ENCODE peak calls at places on chromosomes 1 and 21, in five cellular contexts. S is AG04450, T is heart right ventricle, E is tibial artery, W is IMR-90. P is an unnamed sample.
A peak's percentile ranks its signal among the peaks of the same experiment; 100 is the strongest.

GRCh38 chr1:241336335-241336734 is 20.7 kb downstream of the RGS7 start:
- DNase-seq in E (no peak), W (peak; percentile 35), S (no peak), T (no peak), P (peak; percentile 75)

GRCh38 chr1:156122519-156123355 is 8.2 kb downstream of the LMNA start:
- DNase-seq in W (peak; percentile 92), T (peak; percentile 92), E (peak; percentile 96), S (no peak), P (peak; percentile 92)

GRCh38 chr1:72281144-72281543 is 1.2 kb downstream of the NEGR1 start:
- DNase-seq in S (no peak), E (no peak), W (peak; percentile 4), T (no peak), P (peak; percentile 33)

GRCh38 chr1:12450831-12451559 is 167.0 kb downstream of the DHRS3 start:
- DNase-seq in T (no peak), S (no peak), W (no peak), E (no peak), P (no peak)

GRCh38 chr1:156584813-156585212 is 5.3 kb downstream of the TTC24 start:
- DNase-seq in T (no peak), W (no peak), S (no peak), E (no peak), P (no peak)

GRCh38 chr1:116408803-116409720 is 36.0 kb downstream of the ATP1A1 start:
- DNase-seq in S (no peak), T (no peak), W (no peak), E (peak; percentile 50), P (no peak)

GRCh38 chr1:31855038-31855845 is 39.4 kb upstream of the SPOCD1 start:
- DNase-seq in W (peak; percentile 75), S (peak; percentile 27), E (no peak), T (no peak), P (peak; percentile 75)

GRCh38 chr21:42388740-42389448 is 7.0 kb downstream of the TMPRSS3 start:
- DNase-seq in T (no peak), E (no peak), W (no peak), S (no peak), P (no peak)

GRCh38 chr1:152623203-152623844 is 421 bp upstream of the LCE3A start:
- DNase-seq in T (no peak), S (no peak), W (no peak), E (no peak), P (no peak)

GRCh38 chr21:43312751-43313169 is 114.2 kb downstream of the SIK1 start:
- DNase-seq in T (no peak), W (no peak), E (no peak), S (no peak), P (no peak)

GRCh38 chr21:32844653-32845443 is 73.3 kb upstream of the PAXBP1 start:
- DNase-seq in E (no peak), T (no peak), W (peak; percentile 43), S (no peak), P (peak; percentile 89)

GRCh38 chr1:230824571-230825060 is 43.7 kb downstream of the C1orf198 start:
- DNase-seq in E (peak; percentile 78), S (no peak), W (peak; percentile 51), T (no peak), P (peak; percentile 69)

GRCh38 chr1:201622824-201623223 is 83.9 kb downstream of the NAV1 start:
- DNase-seq in E (no peak), T (no peak), S (no peak), W (no peak), P (no peak)

GRCh38 chr1:84583648-84584047 is 9.4 kb upstream of the CTBS start:
- DNase-seq in E (no peak), S (no peak), T (no peak), W (no peak), P (no peak)

GRCh38 chr1:30768830-30769718 is 11.5 kb upstream of the LAPTM5 start:
- DNase-seq in W (peak; percentile 35), E (no peak), T (no peak), S (no peak), P (no peak)

GRCh38 chr21:16125274-16125673 is 395.5 kb downstream of the USP25 start:
- DNase-seq in T (no peak), S (no peak), W (no peak), E (no peak), P (peak; percentile 82)

GRCh38 chr21:17925000-17925610 is 105.9 kb upstream of the C21orf91 start:
- DNase-seq in E (no peak), W (peak; percentile 54), T (peak; percentile 63), S (peak; percentile 6), P (peak; percentile 59)

GRCh38 chr1:82722608-82723007 is 921.9 kb downstream of the ADGRL2 start:
- DNase-seq in S (no peak), T (no peak), W (no peak), E (no peak), P (peak; percentile 10)

GRCh38 chr1:31632649-31633048 is 12.0 kb downstream of the PEF1 start:
- DNase-seq in W (no peak), T (no peak), S (no peak), E (no peak), P (no peak)

GRCh38 chr1:31572323-31573104 is 3.8 kb upstream of the TINAGL1 start:
- DNase-seq in W (peak; percentile 50), E (no peak), T (no peak), S (no peak), P (peak; percentile 76)

GRCh38 chr1:15848143-15848928 is 829 bp downstream of the SPEN start:
- DNase-seq in S (no peak), W (peak; percentile 23), T (peak; percentile 30), E (peak; percentile 74), P (peak; percentile 59)

GRCh38 chr1:42168397-42168682 is 3.8 kb upstream of the GUCA2A start:
- DNase-seq in S (no peak), E (no peak), T (no peak), W (no peak), P (no peak)

GRCh38 chr1:92408825-92409224 is 77.9 kb downstream of the GFI1 start:
- DNase-seq in E (no peak), T (no peak), S (no peak), W (peak; percentile 55), P (no peak)

GRCh38 chr1:43307458-43308158 is 6.8 kb downstream of the TIE1 start:
- DNase-seq in E (peak; percentile 56), T (no peak), W (no peak), S (no peak), P (no peak)

GRCh38 chr1:183215076-183215720 is 29.1 kb downstream of the LAMC2 start:
- DNase-seq in W (no peak), E (no peak), T (no peak), S (no peak), P (no peak)

GRCh38 chr1:37989381-37989930 is 366 bp downstream of the SF3A3 start:
- DNase-seq in W (peak; percentile 23), S (no peak), E (no peak), T (no peak), P (no peak)

GRCh38 chr1:37242501-37242900 is 208.2 kb upstream of the GRIK3 start:
- DNase-seq in T (no peak), E (no peak), S (no peak), W (no peak), P (no peak)

GRCh38 chr1:94922756-94923465 is 4.0 kb downstream of the CNN3 start:
- DNase-seq in T (no peak), E (no peak), W (peak; percentile 64), S (no peak), P (peak; percentile 28)

GRCh38 chr1:219927956-219928790 is at the start of gene SLC30A10:
- DNase-seq in W (no peak), T (peak; percentile 11), E (no peak), S (no peak), P (peak; percentile 58)
- TF ChIP-seq CTCF in W (no peak), T (no peak), E (no peak), S (no peak), P (no peak)

GRCh38 chr1:66292341-66292740 is 241.6 kb upstream of the SGIP1 start:
- DNase-seq in W (no peak), S (no peak), E (no peak), T (no peak), P (no peak)
- H3K4me3 ChIP-seq in W (no peak overlapping the region), S (no peak overlapping the region), E (no peak overlapping the region), T (no peak overlapping the region), P (no peak overlapping the region)

GRCh38 chr1:184385863-184386262 is 966 bp upstream of the C1orf21 start:
- DNase-seq in W (no peak), T (no peak), S (no peak), E (no peak), P (no peak)

GRCh38 chr1:184387069-184387870 is 441 bp downstream of the C1orf21 start:
- DNase-seq in T (peak; percentile 36), E (peak; percentile 69), W (peak; percentile 28), S (no peak), P (peak; percentile 48)

GRCh38 chr1:184387871-184388670 is 1.2 kb downstream of the C1orf21 start:
- DNase-seq in W (peak; percentile 89), E (no peak), S (peak; percentile 26), T (peak; percentile 43), P (peak; percentile 76)

GRCh38 chr1:184388671-184389292 is 2.0 kb downstream of the C1orf21 start:
- DNase-seq in S (no peak), T (peak; percentile 19), E (no peak), W (no peak), P (no peak)

GRCh38 chr1:184386271-184387068 is at the start of gene C1orf21:
- DNase-seq in S (peak; percentile 72), E (peak; percentile 91), T (peak; percentile 92), W (peak; percentile 84), P (peak; percentile 79)
- TF ChIP-seq CTCF in S (no peak), E (no peak), T (no peak), W (no peak), P (no peak)

GRCh38 chr1:227586733-227587132 is 23.4 kb downstream of the ZNF678 start:
- DNase-seq in W (no peak), S (no peak), T (no peak), E (no peak), P (no peak)
- H3K4me3 ChIP-seq in W (no peak overlapping the region), S (no peak overlapping the region), T (no peak overlapping the region), E (no peak overlapping the region), P (no peak overlapping the region)

DNA sequence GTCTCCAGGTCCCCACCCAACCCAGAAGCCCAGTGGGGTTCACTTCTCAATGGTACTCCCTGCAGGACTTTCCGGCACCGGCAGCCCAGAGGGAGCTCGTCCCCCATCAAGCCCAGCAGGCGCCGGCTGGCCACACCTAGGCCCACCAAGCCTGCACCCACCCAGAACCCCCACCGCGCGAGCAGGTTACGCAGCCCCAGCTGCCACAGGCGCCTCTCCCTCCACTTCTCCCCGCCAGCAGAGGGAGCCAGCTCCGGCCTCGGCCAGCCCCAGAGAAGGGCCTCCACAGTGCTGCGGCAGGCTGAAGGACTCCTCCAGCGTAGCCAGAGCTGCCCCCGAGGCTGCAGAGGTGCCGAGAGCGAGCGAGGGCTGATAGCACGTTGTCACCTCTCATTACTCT is 722.3 kb downstream of the PLA2G4A start:
- DNase-seq in W (no peak), E (no peak), S (no peak), T (no peak), P (no peak)
- TF ChIP-seq CTCF in W (no peak), E (no peak), S (no peak), T (no peak), P (no peak)

GRCh38 chr1:247322849-247323586 is 8.6 kb downstream of the ZNF496 start:
- DNase-seq in S (no peak), T (no peak), E (no peak), W (no peak), P (no peak)
- H3K4me3 ChIP-seq in S (no peak overlapping the region), T (no peak overlapping the region), E (no peak overlapping the region), W (no peak overlapping the region), P (no peak overlapping the region)